ENCODE peak calls at places on chromosomes 12 and 14, in ten cellular contexts. Q is amniotic epithelial cell; B is lower leg skin; L is epithelial cell of proximal tubule; Z is NCI-H748 treated with DMSO at 0.1 percent for 48 hours; X is stimulated activated CD8-positive, alpha-beta memory T cell treated with anti-CD3 and anti-CD28 coated beads, Interleukin-7, amount 100 ng/mL, for 24 hours; M is amygdala; T is hepatocyte; K is kidney tubule cell; P is activated CD4-positive, CD25-positive, alpha-beta regulatory T cell. N is an unnamed sample.

GRCh38 chr14:82387699-82388098 is 854.0 kb upstream of the SEL1L start:
- DNase-seq in Q (no peak), B (peak; percentile 16), L (no peak), Z (no peak), X (no peak), M (no peak), T (no peak), K (no peak), P (no peak), N (no peak)

GRCh38 chr12:75374971-75375370 is 15.9 kb upstream of the GLIPR1L2 start:
- DNase-seq in Q (no peak), B (no peak), L (no peak), Z (no peak), X (no peak), M (no peak), T (no peak), K (no peak), P (no peak), N (no peak)

GRCh38 chr14:79037593-79037992 is 867.4 kb downstream of the NRXN3 start:
- DNase-seq in Q (no peak), B (no peak), L (no peak), Z (no peak), X (no peak), M (no peak), T (peak; percentile 7), K (no peak), P (no peak), N (no peak)

GRCh38 chr12:43758728-43759563 is at the start of the genes IRAK4 and PUS7L:
- DNase-seq in Q (peak; percentile 95), B (peak; percentile 97), L (peak; percentile 75), Z (peak; percentile 86), X (peak; percentile 89), M (peak; percentile 86), T (peak; percentile 99), K (peak; percentile 98), P (peak; percentile 93), N (peak; percentile 99)

GRCh38 chr12:92360543-92360942 is 214.9 kb upstream of the BTG1 start:
- DNase-seq in Q (no peak), B (no peak), L (no peak), Z (no peak), X (no peak), M (no peak), T (no peak), K (no peak), P (no peak), N (no peak)

GRCh38 chr14:71311061-71311460 is 403.8 kb downstream of the PCNX1 start:
- DNase-seq in Q (no peak), B (no peak), L (no peak), Z (no peak), X (no peak), M (no peak), T (no peak), K (no peak), P (no peak), N (no peak)

GRCh38 chr14:41925409-41925808 is 318.7 kb downstream of the LRFN5 start:
- DNase-seq in Q (peak; percentile 46), B (no peak), L (no peak), Z (peak; percentile 44), X (no peak), M (no peak), T (peak; percentile 39), K (peak; percentile 1), P (no peak), N (no peak)

GRCh38 chr12:18470251-18470650 is 208.9 kb downstream of the PIK3C2G start:
- DNase-seq in Q (peak; percentile 29), B (no peak), L (no peak), Z (no peak), X (no peak), M (no peak), T (no peak), K (no peak), P (no peak), N (no peak)

GRCh38 chr12:45557020-45557419 is 172.5 kb upstream of the ARID2 start:
- DNase-seq in Q (no peak), B (no peak), L (no peak), Z (no peak), X (no peak), M (no peak), T (no peak), K (no peak), P (no peak), N (no peak)

GRCh38 chr14:105070760-105071137 is 5.5 kb upstream of the GPR132 start:
- DNase-seq in Q (no peak), B (no peak), L (no peak), Z (no peak), X (no peak), M (no peak), T (no peak), K (peak; percentile 93), P (peak; percentile 27), N (no peak)

GRCh38 chr12:119229837-119230236 is 51.1 kb downstream of the HSPB8 start:
- DNase-seq in Q (peak; percentile 36), B (no peak), L (peak; percentile 4), Z (no peak), X (no peak), M (no peak), T (peak; percentile 69), K (peak; percentile 37), P (no peak), N (no peak)

GRCh38 chr12:25884920-25885234 is 73.6 kb upstream of the RASSF8 start:
- DNase-seq in Q (no peak), B (no peak), L (no peak), Z (no peak), X (no peak), M (no peak), T (no peak), K (no peak), P (no peak), N (peak; percentile 26)

GRCh38 chr12:2552000-2552399 is 242.8 kb upstream of the FKBP4 start:
- DNase-seq in Q (no peak), B (no peak), L (no peak), Z (no peak), X (no peak), M (no peak), T (no peak), K (no peak), P (no peak), N (no peak)

GRCh38 chr14:80572666-80573065 is 361.4 kb upstream of the DIO2 start:
- DNase-seq in Q (no peak), B (no peak), L (no peak), Z (no peak), X (no peak), M (no peak), T (no peak), K (no peak), P (no peak), N (no peak)

GRCh38 chr14:72515779-72516770 is 377.8 kb downstream of the DPF3 start:
- DNase-seq in Q (no peak), B (no peak), L (no peak), Z (no peak), X (no peak), M (no peak), T (no peak), K (peak; percentile 37), P (no peak), N (no peak)

GRCh38 chr12:30400349-30400748 is 295.3 kb downstream of the IPO8 start:
- DNase-seq in Q (no peak), B (no peak), L (no peak), Z (no peak), X (no peak), M (no peak), T (no peak), K (no peak), P (no peak), N (no peak)

GRCh38 chr12:86496595-86496994 is 240.4 kb upstream of the MGAT4C start:
- DNase-seq in Q (no peak), B (no peak), L (no peak), Z (peak; percentile 91), X (no peak), M (no peak), T (no peak), K (no peak), P (no peak), N (peak; percentile 64)

GRCh38 chr12:120956579-120957360 is 21.6 kb upstream of the HNF1A start:
- DNase-seq in Q (no peak), B (no peak), L (no peak), Z (no peak), X (no peak), M (no peak), T (peak; percentile 61), K (no peak), P (no peak), N (no peak)

GRCh38 chr14:88310457-88310856 is 12.6 kb downstream of the KCNK10 start:
- DNase-seq in Q (no peak), B (no peak), L (no peak), Z (no peak), X (no peak), M (no peak), T (no peak), K (no peak), P (no peak), N (no peak)

GRCh38 chr12:100295764-100296555 is 29.0 kb downstream of the SCYL2 start:
- DNase-seq in Q (peak; percentile 49), B (no peak), L (no peak), Z (no peak), X (no peak), M (no peak), T (no peak), K (peak; percentile 26), P (no peak), N (no peak)

N was measured in NCI-H774.